ENCODE peak calls at places on chromosomes 12 and 14, in four cellular contexts. B is H1, R is K562, O is GM12878. F is an unnamed sample.

GRCh38 chr12:101697930-101698781 is 716 bp downstream of the CHPT1 start:
- DNase-seq in B (no peak), R (peak), O (no peak), F (no peak)

GRCh38 chr12:109534456-109534855 is 38.8 kb downstream of the MMAB start:
- DNase-seq in B (no peak), R (no peak), O (no peak), F (no peak)

GRCh38 chr12:62466018-62466595 is 519 bp upstream of the MON2 start:
- DNase-seq in B (no peak), R (peak), O (no peak), F (peak)

GRCh38 chr12:96083020-96083489 is 47.7 kb upstream of the LTA4H start:
- DNase-seq in B (no peak), R (no peak), O (no peak), F (no peak)

GRCh38 chr14:105023144-105023543 is 2.3 kb upstream of the CDCA4 start:
- DNase-seq in B (no peak), R (no peak), O (no peak), F (no peak)

GRCh38 chr14:68956728-68957127 is 22.4 kb downstream of the ACTN1 start:
- DNase-seq in B (no peak), R (no peak), O (no peak), F (no peak)

GRCh38 chr12:2796187-2796663 is 1.5 kb downstream of the FKBP4 start:
- DNase-seq in B (no peak), R (peak), O (no peak), F (no peak)

GRCh38 chr12:79678306-79678705 is 12.5 kb downstream of the PAWR start:
- DNase-seq in B (no peak), R (no peak), O (no peak), F (no peak)

GRCh38 chr12:19000836-19001235 is 128.7 kb upstream of the PLEKHA5 start:
- DNase-seq in B (no peak), R (no peak), O (no peak), F (no peak)

GRCh38 chr12:47686645-47687240 is 19.1 kb downstream of the RPAP3 start:
- DNase-seq in B (no peak), R (peak), O (no peak), F (peak)

GRCh38 chr12:110234197-110235154 is 46.6 kb upstream of the ATP2A2 start:
- DNase-seq in B (no peak), R (no peak), O (no peak), F (no peak)

GRCh38 chr12:63862187-63863107 is 17.9 kb downstream of the SRGAP1 start:
- DNase-seq in B (no peak), R (no peak), O (no peak), F (no peak)

GRCh38 chr12:12722351-12723146 is 5.4 kb downstream of the CDKN1B start:
- DNase-seq in B (no peak), R (no peak), O (no peak), F (no peak)

GRCh38 chr14:101188571-101188915 is 285.0 kb upstream of the RTL1 start:
- DNase-seq in B (no peak), R (no peak), O (no peak), F (peak)

GRCh38 chr12:12272869-12273268 is 6.0 kb upstream of the LRP6 start:
- DNase-seq in B (no peak), R (no peak), O (no peak), F (no peak)

GRCh38 chr12:25054783-25055144 is 105.9 kb upstream of the BCAT1 start:
- DNase-seq in B (no peak), R (peak), O (no peak), F (no peak)

GRCh38 chr12:69513297-69513696 is 43.1 kb downstream of the FRS2 start:
- DNase-seq in B (no peak), R (no peak), O (no peak), F (no peak)

GRCh38 chr14:64828096-64828495 is 51.6 kb downstream of the SPTB start:
- DNase-seq in B (no peak), R (no peak), O (no peak), F (no peak)

GRCh38 chr14:53032161-53032803 is 81.4 kb upstream of the FERMT2 start:
- DNase-seq in B (no peak), R (no peak), O (no peak), F (no peak)

GRCh38 chr14:65255029-65255545 is 152.8 kb upstream of the MAX start:
- DNase-seq in B (no peak), R (no peak), O (no peak), F (peak)

GRCh38 chr12:82817368-82817767 is 130.7 kb downstream of the TMTC2 start:
- DNase-seq in B (no peak), R (no peak), O (no peak), F (no peak)

GRCh38 chr12:68808388-68809189 is 612 bp downstream of the MDM2 start:
- DNase-seq in B (peak), R (peak), O (peak), F (peak)

GRCh38 chr14:98692832-98693231 is 579.2 kb downstream of the BCL11B start:
- DNase-seq in B (no peak), R (no peak), O (no peak), F (no peak)

GRCh38 chr12:48677782-48678181 is 4.3 kb downstream of the KANSL2 start:
- DNase-seq in B (no peak), R (no peak), O (no peak), F (no peak)

GRCh38 chr14:53411110-53411509 is 258.0 kb upstream of the DDHD1 start:
- DNase-seq in B (no peak), R (no peak), O (no peak), F (no peak)

GRCh38 chr14:34361504-34362011 is 100.5 kb downstream of the SPTSSA start:
- DNase-seq in B (no peak), R (no peak), O (no peak), F (no peak)

GRCh38 chr14:53882684-53883083 is 73.9 kb downstream of the BMP4 start:
- DNase-seq in B (no peak), R (no peak), O (no peak), F (no peak)

GRCh38 chr12:93237235-93237915 is 140.3 kb upstream of the NUDT4 start:
- DNase-seq in B (no peak), R (no peak), O (no peak), F (no peak)

DNA sequence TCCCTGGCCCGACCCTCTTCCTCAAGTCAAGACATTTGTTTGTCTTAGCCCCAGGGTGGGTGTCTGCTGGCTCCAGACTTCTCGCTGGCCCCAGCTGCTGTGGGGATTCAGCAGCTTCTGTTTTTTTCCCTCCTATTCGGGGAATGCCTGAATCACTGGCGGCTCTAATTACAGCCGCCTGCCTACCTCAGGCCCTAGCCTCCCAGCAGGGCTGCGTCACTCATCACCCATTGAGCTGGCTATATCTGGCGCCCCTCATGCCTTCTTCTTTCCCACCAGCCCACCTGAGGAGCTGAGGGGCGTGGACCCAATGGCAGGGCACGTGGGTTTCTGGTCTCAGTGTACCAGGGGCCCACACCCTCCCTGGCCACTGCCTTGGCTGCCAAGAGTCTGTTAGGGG is 10.1 kb downstream of the KRT80 start:
- DNase-seq in B (no peak), R (no peak), O (no peak), F (peak)
- TF ChIP-seq NRF1 in B (no peak), R (no peak), O (no peak), F (no peak)

DNA sequence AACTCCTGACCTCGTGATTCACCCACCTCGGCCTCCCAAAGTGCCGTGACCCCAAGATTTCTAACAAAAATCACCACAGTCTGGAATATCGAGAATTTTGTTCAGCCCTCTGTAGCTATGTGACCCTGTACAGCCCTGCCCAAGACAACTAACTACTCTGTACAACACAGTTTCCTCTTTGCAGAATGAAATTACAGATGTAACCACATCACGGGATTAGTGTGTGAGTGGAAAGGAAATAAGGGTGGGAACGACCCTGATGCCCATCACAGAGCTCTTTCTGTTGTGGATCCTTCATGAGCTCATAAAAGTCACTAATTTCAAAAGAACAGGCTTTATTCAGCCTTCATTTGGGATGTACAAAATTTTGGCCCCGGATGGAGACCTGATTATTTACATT is 50.5 kb upstream of the KRR1 start:
- DNase-seq in B (no peak), R (no peak), O (no peak), F (no peak)
- TF ChIP-seq NRF1 in B (no peak), R (no peak), O (no peak), F (no peak)

DNA sequence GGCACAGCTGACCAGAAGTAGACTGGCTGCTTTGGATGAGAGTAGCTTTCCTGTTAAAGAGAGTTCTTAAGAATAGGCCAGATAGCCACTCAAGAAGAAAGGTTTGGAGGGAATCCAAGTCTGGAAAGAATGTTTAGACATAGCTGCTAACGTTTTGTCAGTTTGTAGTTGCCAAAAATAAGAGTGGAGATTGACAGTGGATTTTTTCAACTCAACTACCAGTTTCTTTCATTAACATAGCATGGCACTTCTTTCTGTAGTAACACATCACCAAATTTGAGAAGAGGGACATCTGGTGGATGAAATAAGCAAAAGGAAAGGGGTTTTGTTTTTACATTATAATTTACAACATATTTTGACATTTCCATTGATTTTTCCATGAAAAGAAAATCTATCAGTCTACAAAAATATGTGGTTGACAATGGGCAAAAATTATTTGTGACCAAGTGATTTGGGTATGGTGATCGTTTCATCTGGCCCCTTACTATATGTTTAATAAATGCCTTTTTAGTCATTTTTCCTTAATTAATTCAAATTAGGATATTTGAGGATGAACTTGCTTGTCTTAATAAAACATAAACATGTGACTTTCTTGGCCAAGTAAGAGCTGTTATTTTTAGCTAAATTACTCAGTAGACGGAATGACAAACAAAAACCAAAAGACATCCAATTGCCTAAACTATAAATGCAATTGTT is 71.1 kb downstream of the PTPRR start:
- DNase-seq in B (no peak), R (peak), O (no peak), F (peak)
- TF ChIP-seq NRF1 in B (no peak), R (no peak), O (no peak), F (no peak)

GRCh38 chr12:27814851-27815591 is 35.0 kb upstream of the MANSC4 start:
- DNase-seq in B (no peak), R (no peak), O (no peak), F (no peak)
- TF ChIP-seq NRF1 in B (no peak), R (no peak), O (no peak), F (no peak)

DNA sequence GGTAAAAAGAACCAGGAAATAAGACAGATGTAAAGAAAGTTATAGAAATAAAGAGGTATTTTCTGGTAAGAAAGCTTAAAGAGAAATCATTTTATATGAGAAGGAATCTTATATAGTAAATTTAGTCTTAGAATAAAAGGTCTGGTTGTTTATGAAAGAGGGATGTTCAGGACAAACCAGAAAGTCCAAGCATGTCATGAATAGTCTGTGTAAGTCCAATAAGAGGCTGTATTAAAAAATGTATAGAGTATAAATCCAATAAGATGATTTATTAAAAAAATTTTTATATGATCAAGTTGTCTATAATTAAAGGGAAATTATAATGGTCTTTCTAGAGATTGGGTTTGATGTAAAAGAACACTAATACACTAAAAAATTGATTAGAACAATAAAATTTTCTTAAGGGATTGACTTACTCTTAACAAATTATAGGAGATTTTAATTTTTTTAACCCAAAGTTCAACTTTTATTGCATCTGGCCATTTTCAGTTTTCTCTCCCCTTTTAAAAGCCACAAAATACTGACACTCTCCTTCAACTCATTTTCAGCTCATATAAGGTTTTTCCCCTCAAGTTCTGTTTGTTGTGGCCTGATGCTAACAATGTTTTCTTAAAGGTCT is 35.1 kb downstream of the ST8SIA1 start:
- DNase-seq in B (no peak), R (no peak), O (no peak), F (no peak)
- TF ChIP-seq NRF1 in B (no peak), R (no peak), O (no peak), F (no peak)